ENCODE peak calls at places on chromosomes 4 and X, in eight cellular contexts. One of them, this sample, is unnamed.

GRCh38 chr4:73103799-73104503 is 34.4 kb upstream of the COX18 start:
- DNase-seq in neural progenitor cell: no peak
- DNase-seq in GM23248: no peak
- DNase-seq in PC-3: peak
- DNase-seq in hepatocyte: peak
- DNase-seq in OCI-LY7: no peak
- DNase-seq in HCT116: no peak
- DNase-seq in SK-N-SH: no peak
- DNase-seq in this sample: no peak

GRCh38 chrX:2261838-2262678 is 238.7 kb downstream of the DHRSX start:
- DNase-seq in neural progenitor cell: no peak
- DNase-seq in GM23248: peak
- DNase-seq in PC-3: no peak
- DNase-seq in hepatocyte: no peak
- DNase-seq in OCI-LY7: no peak
- DNase-seq in HCT116: no peak
- DNase-seq in SK-N-SH: no peak
- DNase-seq in this sample: no peak

GRCh38 chr4:82744284-82744963 is 54.2 kb downstream of the SCD5 start:
- DNase-seq in neural progenitor cell: no peak
- DNase-seq in GM23248: peak
- DNase-seq in PC-3: peak
- DNase-seq in hepatocyte: peak
- DNase-seq in OCI-LY7: no peak
- DNase-seq in HCT116: no peak
- DNase-seq in SK-N-SH: no peak
- DNase-seq in this sample: no peak

GRCh38 chrX:85052636-85053343 is 49.1 kb downstream of the APOOL start:
- DNase-seq in neural progenitor cell: no peak
- DNase-seq in GM23248: peak
- DNase-seq in PC-3: peak
- DNase-seq in hepatocyte: no peak
- DNase-seq in OCI-LY7: peak
- DNase-seq in HCT116: peak
- DNase-seq in SK-N-SH: no peak
- DNase-seq in this sample: no peak

GRCh38 chr4:77582151-77582550 is 23.5 kb upstream of the CXCL13 start:
- DNase-seq in neural progenitor cell: no peak
- DNase-seq in GM23248: peak
- DNase-seq in PC-3: peak
- DNase-seq in hepatocyte: no peak
- DNase-seq in OCI-LY7: no peak
- DNase-seq in HCT116: no peak
- DNase-seq in SK-N-SH: no peak
- DNase-seq in this sample: no peak

GRCh38 chr4:109826719-109827118 is 1.1 kb upstream of the RRH start:
- DNase-seq in neural progenitor cell: no peak
- DNase-seq in GM23248: peak
- DNase-seq in PC-3: peak
- DNase-seq in hepatocyte: peak
- DNase-seq in OCI-LY7: peak
- DNase-seq in HCT116: no peak
- DNase-seq in SK-N-SH: peak
- DNase-seq in this sample: peak

GRCh38 chr4:37324526-37324925 is 80.0 kb downstream of the NWD2 start:
- DNase-seq in neural progenitor cell: no peak
- DNase-seq in GM23248: no peak
- DNase-seq in PC-3: no peak
- DNase-seq in hepatocyte: no peak
- DNase-seq in OCI-LY7: no peak
- DNase-seq in HCT116: no peak
- DNase-seq in SK-N-SH: no peak
- DNase-seq in this sample: no peak

GRCh38 chr4:19438228-19438627 is 813.5 kb upstream of the SLIT2 start:
- DNase-seq in neural progenitor cell: no peak
- DNase-seq in GM23248: peak
- DNase-seq in PC-3: peak
- DNase-seq in hepatocyte: no peak
- DNase-seq in OCI-LY7: no peak
- DNase-seq in HCT116: no peak
- DNase-seq in SK-N-SH: no peak
- DNase-seq in this sample: no peak

GRCh38 chr4:82921795-82922194 is 21.3 kb downstream of the THAP9 start:
- DNase-seq in neural progenitor cell: no peak
- DNase-seq in GM23248: no peak
- DNase-seq in PC-3: no peak
- DNase-seq in hepatocyte: no peak
- DNase-seq in OCI-LY7: no peak
- DNase-seq in HCT116: no peak
- DNase-seq in SK-N-SH: no peak
- DNase-seq in this sample: no peak

GRCh38 chr4:4524364-4524763 is 17.5 kb downstream of the STX18 start:
- DNase-seq in neural progenitor cell: peak
- DNase-seq in GM23248: peak
- DNase-seq in PC-3: no peak
- DNase-seq in hepatocyte: no peak
- DNase-seq in OCI-LY7: peak
- DNase-seq in HCT116: no peak
- DNase-seq in SK-N-SH: no peak
- DNase-seq in this sample: peak

GRCh38 chr4:4663028-4663427 is 121.2 kb upstream of the STX18 start:
- DNase-seq in neural progenitor cell: no peak
- DNase-seq in GM23248: peak
- DNase-seq in PC-3: peak
- DNase-seq in hepatocyte: no peak
- DNase-seq in OCI-LY7: no peak
- DNase-seq in HCT116: no peak
- DNase-seq in SK-N-SH: no peak
- DNase-seq in this sample: no peak

GRCh38 chr4:170231377-170231776 is 141.6 kb upstream of the AADAT start:
- DNase-seq in neural progenitor cell: no peak
- DNase-seq in GM23248: no peak
- DNase-seq in PC-3: no peak
- DNase-seq in hepatocyte: no peak
- DNase-seq in OCI-LY7: no peak
- DNase-seq in HCT116: no peak
- DNase-seq in SK-N-SH: no peak
- DNase-seq in this sample: no peak

GRCh38 chrX:103817502-103817901 is 14.6 kb downstream of the RAB9B start:
- DNase-seq in neural progenitor cell: peak
- DNase-seq in GM23248: peak
- DNase-seq in PC-3: peak
- DNase-seq in hepatocyte: peak
- DNase-seq in OCI-LY7: peak
- DNase-seq in HCT116: peak
- DNase-seq in SK-N-SH: peak
- DNase-seq in this sample: peak

GRCh38 chr4:143341186-143341755 is 4.6 kb downstream of the GAB1 start:
- DNase-seq in neural progenitor cell: no peak
- DNase-seq in GM23248: no peak
- DNase-seq in PC-3: no peak
- DNase-seq in hepatocyte: no peak
- DNase-seq in OCI-LY7: peak
- DNase-seq in HCT116: no peak
- DNase-seq in SK-N-SH: no peak
- DNase-seq in this sample: peak

GRCh38 chrX:71184803-71185495 is 38.1 kb upstream of the GJB1 start:
- DNase-seq in neural progenitor cell: no peak
- DNase-seq in GM23248: no peak
- DNase-seq in PC-3: peak
- DNase-seq in hepatocyte: no peak
- DNase-seq in OCI-LY7: no peak
- DNase-seq in HCT116: no peak
- DNase-seq in SK-N-SH: no peak
- DNase-seq in this sample: no peak

GRCh38 chr4:55907469-55907868 is 41.3 kb upstream of the CEP135 start:
- DNase-seq in neural progenitor cell: no peak
- DNase-seq in GM23248: no peak
- DNase-seq in PC-3: no peak
- DNase-seq in hepatocyte: no peak
- DNase-seq in OCI-LY7: no peak
- DNase-seq in HCT116: no peak
- DNase-seq in SK-N-SH: no peak
- DNase-seq in this sample: peak
- TF ChIP-seq EZH2phosphoT487 in neural progenitor cell: no peak
- TF ChIP-seq EZH2phosphoT487 in GM23248: no peak
- TF ChIP-seq EZH2phosphoT487 in PC-3: no peak
- TF ChIP-seq EZH2phosphoT487 in hepatocyte: no peak
- TF ChIP-seq EZH2phosphoT487 in OCI-LY7: no peak
- TF ChIP-seq EZH2phosphoT487 in HCT116: no peak
- TF ChIP-seq EZH2phosphoT487 in SK-N-SH: no peak
- TF ChIP-seq EZH2phosphoT487 in this sample: no peak

GRCh38 chrX:150897371-150898319 is 823 bp downstream of the CD99L2 start:
- DNase-seq in neural progenitor cell: peak
- DNase-seq in GM23248: peak
- DNase-seq in PC-3: peak
- DNase-seq in hepatocyte: peak
- DNase-seq in OCI-LY7: peak
- DNase-seq in HCT116: no peak
- DNase-seq in SK-N-SH: peak
- DNase-seq in this sample: peak
- TF ChIP-seq EZH2phosphoT487 in neural progenitor cell: no peak
- TF ChIP-seq EZH2phosphoT487 in GM23248: no peak
- TF ChIP-seq EZH2phosphoT487 in PC-3: no peak
- TF ChIP-seq EZH2phosphoT487 in hepatocyte: no peak
- TF ChIP-seq EZH2phosphoT487 in OCI-LY7: no peak
- TF ChIP-seq EZH2phosphoT487 in HCT116: no peak
- TF ChIP-seq EZH2phosphoT487 in SK-N-SH: no peak
- TF ChIP-seq EZH2phosphoT487 in this sample: no peak

DNA sequence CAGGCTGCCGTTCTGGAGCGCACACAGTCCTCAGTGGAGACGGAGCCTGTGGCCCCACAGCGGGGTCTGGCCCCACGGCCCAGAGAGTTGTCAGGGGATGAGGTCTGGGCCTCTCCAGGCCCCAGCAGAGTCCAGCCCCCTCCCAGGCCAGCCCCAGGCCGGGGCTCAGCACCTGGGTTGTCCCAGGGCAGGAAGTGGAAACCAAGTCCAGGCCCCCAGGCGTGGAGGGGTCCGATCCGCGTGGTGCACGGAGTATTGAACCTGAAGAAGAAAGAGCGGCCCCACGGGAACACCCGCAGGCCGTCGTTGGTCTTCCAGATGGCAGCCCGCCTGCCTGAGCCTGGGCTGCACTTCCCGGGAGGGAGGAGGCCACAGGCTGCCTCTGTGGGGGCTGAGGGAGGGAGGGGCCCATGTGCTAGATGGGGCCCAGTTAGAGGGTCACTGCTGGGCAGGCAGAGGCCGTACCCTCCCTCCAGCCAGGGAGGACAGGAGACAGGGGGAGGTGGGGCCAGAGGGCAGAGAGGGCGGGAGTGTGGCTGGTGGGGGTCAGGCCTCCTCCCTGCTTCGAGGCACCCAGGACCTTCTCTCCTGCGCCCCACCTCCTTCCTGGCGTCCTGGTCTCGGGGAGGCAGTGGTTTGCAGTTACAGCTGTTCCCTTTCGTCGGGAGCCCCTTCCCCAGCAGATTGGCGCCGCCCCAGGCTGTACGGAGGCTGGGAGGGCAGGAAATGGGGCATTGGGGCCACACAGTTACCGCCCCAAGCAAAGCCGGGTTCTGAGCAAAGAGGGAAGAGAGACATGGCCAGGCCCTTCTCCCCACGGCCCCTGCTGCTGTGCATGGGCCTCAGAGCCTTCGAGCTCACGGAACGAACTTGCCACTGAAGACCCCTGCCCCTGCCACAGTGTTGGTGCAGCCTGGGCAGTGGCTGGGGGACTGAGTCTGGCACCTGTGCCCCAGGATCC is 8.1 kb downstream of the HGFAC start:
- DNase-seq in neural progenitor cell: no peak
- DNase-seq in GM23248: no peak
- DNase-seq in PC-3: no peak
- DNase-seq in hepatocyte: no peak
- DNase-seq in OCI-LY7: no peak
- DNase-seq in HCT116: no peak
- DNase-seq in SK-N-SH: no peak
- DNase-seq in this sample: no peak
- TF ChIP-seq EZH2phosphoT487 in neural progenitor cell: no peak
- TF ChIP-seq EZH2phosphoT487 in GM23248: no peak
- TF ChIP-seq EZH2phosphoT487 in PC-3: no peak
- TF ChIP-seq EZH2phosphoT487 in hepatocyte: no peak
- TF ChIP-seq EZH2phosphoT487 in OCI-LY7: no peak
- TF ChIP-seq EZH2phosphoT487 in HCT116: no peak
- TF ChIP-seq EZH2phosphoT487 in SK-N-SH: no peak
- TF ChIP-seq EZH2phosphoT487 in this sample: no peak

GRCh38 chr4:1241466-1241935 is 7.4 kb downstream of the CTBP1 start:
- DNase-seq in neural progenitor cell: no peak
- DNase-seq in GM23248: no peak
- DNase-seq in PC-3: no peak
- DNase-seq in hepatocyte: no peak
- DNase-seq in OCI-LY7: no peak
- DNase-seq in HCT116: no peak
- DNase-seq in SK-N-SH: peak
- DNase-seq in this sample: no peak
- TF ChIP-seq EZH2phosphoT487 in neural progenitor cell: no peak
- TF ChIP-seq EZH2phosphoT487 in GM23248: no peak
- TF ChIP-seq EZH2phosphoT487 in PC-3: no peak
- TF ChIP-seq EZH2phosphoT487 in hepatocyte: no peak
- TF ChIP-seq EZH2phosphoT487 in OCI-LY7: no peak
- TF ChIP-seq EZH2phosphoT487 in HCT116: no peak
- TF ChIP-seq EZH2phosphoT487 in SK-N-SH: no peak
- TF ChIP-seq EZH2phosphoT487 in this sample: no peak

GRCh38 chr4:144645102-144645469 is 870 bp upstream of the HHIP start:
- DNase-seq in neural progenitor cell: peak
- DNase-seq in GM23248: no peak
- DNase-seq in PC-3: no peak
- DNase-seq in hepatocyte: peak
- DNase-seq in OCI-LY7: no peak
- DNase-seq in HCT116: no peak
- DNase-seq in SK-N-SH: peak
- DNase-seq in this sample: no peak
- TF ChIP-seq EZH2phosphoT487 in neural progenitor cell: no peak
- TF ChIP-seq EZH2phosphoT487 in GM23248: no peak
- TF ChIP-seq EZH2phosphoT487 in PC-3: no peak
- TF ChIP-seq EZH2phosphoT487 in hepatocyte: no peak
- TF ChIP-seq EZH2phosphoT487 in OCI-LY7: no peak
- TF ChIP-seq EZH2phosphoT487 in HCT116: no peak
- TF ChIP-seq EZH2phosphoT487 in SK-N-SH: no peak
- TF ChIP-seq EZH2phosphoT487 in this sample: no peak

GRCh38 chrX:111244238-111244750 is 26.0 kb downstream of the CAPN6 start:
- DNase-seq in neural progenitor cell: peak
- DNase-seq in GM23248: peak
- DNase-seq in PC-3: peak
- DNase-seq in hepatocyte: peak
- DNase-seq in OCI-LY7: peak
- DNase-seq in HCT116: peak
- DNase-seq in SK-N-SH: peak
- DNase-seq in this sample: peak
- TF ChIP-seq EZH2phosphoT487 in neural progenitor cell: no peak
- TF ChIP-seq EZH2phosphoT487 in GM23248: no peak
- TF ChIP-seq EZH2phosphoT487 in PC-3: no peak
- TF ChIP-seq EZH2phosphoT487 in hepatocyte: no peak
- TF ChIP-seq EZH2phosphoT487 in OCI-LY7: no peak
- TF ChIP-seq EZH2phosphoT487 in HCT116: no peak
- TF ChIP-seq EZH2phosphoT487 in SK-N-SH: no peak
- TF ChIP-seq EZH2phosphoT487 in this sample: no peak